ENCODE peak calls at places on chromosomes 2 and 18, in five cellular contexts. D is myocyte, Y is NCI-H774, W is colonic mucosa, R is IMR-90. M is an unnamed sample.

GRCh38 chr2:207468504-207468903 is 61.3 kb upstream of the CREB1 start:
- DNase-seq in W (no peak), D (no peak), R (no peak), Y (no peak), M (no peak)

GRCh38 chr18:51765712-51766360 is 568.4 kb upstream of the MEX3C start:
- DNase-seq in Y (no peak), R (no peak), W (no peak), D (no peak), M (no peak)

GRCh38 chr2:157468931-157469708 is 25.2 kb upstream of the CYTIP start:
- DNase-seq in D (peak; percentile 61), R (peak; percentile 71), W (no peak), Y (no peak), M (no peak)

GRCh38 chr18:44681611-44682010 is 923 bp downstream of the SETBP1 start:
- DNase-seq in W (no peak), Y (no peak), R (no peak), D (no peak), M (no peak)

GRCh38 chr2:61469424-61470121 is 1.3 kb downstream of the USP34 start:
- DNase-seq in D (no peak), W (no peak), Y (no peak), R (peak; percentile 21), M (no peak)

GRCh38 chr2:166573393-166573792 is 79.3 kb upstream of the SCN7A start:
- DNase-seq in R (peak; percentile 77), Y (no peak), W (no peak), D (peak; percentile 2), M (no peak)

GRCh38 chr2:54047076-54047475 is 68.3 kb upstream of the ACYP2 start:
- DNase-seq in Y (no peak), D (no peak), R (no peak), W (no peak), M (no peak)

GRCh38 chr18:35730738-35731370 is 149.3 kb downstream of the GALNT1 start:
- DNase-seq in D (peak; percentile 62), Y (no peak), W (no peak), R (peak; percentile 4), M (no peak)

GRCh38 chr2:154455871-154456270 is 242.6 kb upstream of the KCNJ3 start:
- DNase-seq in D (peak; percentile 49), Y (no peak), W (no peak), R (no peak), M (no peak)

GRCh38 chr2:43265006-43265770 is 38.8 kb upstream of the ZFP36L2 start:
- DNase-seq in Y (no peak), D (peak; percentile 63), W (no peak), R (no peak), M (no peak)